ENCODE peak calls at places on chromosomes 12 and 14, in six cellular contexts. One of them, this sample, is unnamed.
A peak's percentile ranks its signal among the peaks of the same experiment; 100 is the strongest.

GRCh38 chr12:80580254-80580653 is 127.2 kb upstream of the MYF6 start:
- DNase-seq in trophoblast cell: peak; percentile 83
- DNase-seq in H1: no peak
- DNase-seq in neuronal stem cell: no peak
- DNase-seq in H9: no peak
- DNase-seq in IMR-90: peak; percentile 97
- DNase-seq in this sample: peak; percentile 82

GRCh38 chr14:68703093-68703492 is 89.8 kb downstream of the ZFP36L1 start:
- DNase-seq in H1: no peak
- DNase-seq in IMR-90: peak; percentile 81
- DNase-seq in trophoblast cell: peak; percentile 47
- DNase-seq in H9: no peak
- DNase-seq in neuronal stem cell: no peak
- DNase-seq in this sample: peak; percentile 77

GRCh38 chr12:95809000-95809680 is 18.6 kb upstream of the NTN4 start:
- DNase-seq in H9: no peak
- DNase-seq in IMR-90: no peak
- DNase-seq in H1: no peak
- DNase-seq in trophoblast cell: no peak
- DNase-seq in neuronal stem cell: no peak
- DNase-seq in this sample: no peak

GRCh38 chr12:55696796-55697462 is 10.8 kb downstream of the ITGA7 start:
- DNase-seq in H1: no peak
- DNase-seq in IMR-90: no peak
- DNase-seq in trophoblast cell: no peak
- DNase-seq in neuronal stem cell: no peak
- DNase-seq in H9: no peak
- DNase-seq in this sample: no peak

GRCh38 chr12:76455582-76456345 is 103.8 kb downstream of the OSBPL8 start:
- DNase-seq in H9: no peak
- DNase-seq in IMR-90: peak; percentile 95
- DNase-seq in neuronal stem cell: peak; percentile 23
- DNase-seq in H1: no peak
- DNase-seq in trophoblast cell: peak; percentile 86
- DNase-seq in this sample: peak; percentile 79

GRCh38 chr12:109606261-109607028 is 32.9 kb downstream of the MVK start:
- DNase-seq in H9: no peak
- DNase-seq in H1: no peak
- DNase-seq in neuronal stem cell: peak; percentile 95
- DNase-seq in trophoblast cell: no peak
- DNase-seq in IMR-90: no peak
- DNase-seq in this sample: peak; percentile 11

GRCh38 chr12:48923117-48923516 is 2.2 kb downstream of the FKBP11 start:
- DNase-seq in H9: no peak
- DNase-seq in neuronal stem cell: no peak
- DNase-seq in H1: no peak
- DNase-seq in IMR-90: no peak
- DNase-seq in trophoblast cell: no peak
- DNase-seq in this sample: no peak

GRCh38 chr14:63598821-63599220 is 42.9 kb downstream of the WDR89 start:
- DNase-seq in IMR-90: no peak
- DNase-seq in trophoblast cell: no peak
- DNase-seq in H1: no peak
- DNase-seq in neuronal stem cell: no peak
- DNase-seq in H9: no peak
- DNase-seq in this sample: no peak

GRCh38 chr14:21309238-21309636 is 29.4 kb downstream of the RPGRIP1 start:
- DNase-seq in IMR-90: no peak
- DNase-seq in neuronal stem cell: no peak
- DNase-seq in trophoblast cell: peak; percentile 35
- DNase-seq in H1: no peak
- DNase-seq in H9: no peak
- DNase-seq in this sample: no peak

GRCh38 chr14:38839743-38840375 is 263.2 kb downstream of the SEC23A start:
- DNase-seq in trophoblast cell: peak; percentile 32
- DNase-seq in neuronal stem cell: no peak
- DNase-seq in IMR-90: no peak
- DNase-seq in H1: no peak
- DNase-seq in H9: no peak
- DNase-seq in this sample: peak; percentile 14

GRCh38 chr12:112185093-112185923 is 59.9 kb downstream of the TRAFD1 start:
- DNase-seq in neuronal stem cell: no peak
- DNase-seq in trophoblast cell: no peak
- DNase-seq in H1: no peak
- DNase-seq in IMR-90: no peak
- DNase-seq in H9: no peak
- DNase-seq in this sample: no peak

GRCh38 chr12:11685261-11685660 is 35.8 kb downstream of the ETV6 start:
- DNase-seq in H1: no peak
- DNase-seq in H9: no peak
- DNase-seq in trophoblast cell: no peak
- DNase-seq in IMR-90: no peak
- DNase-seq in neuronal stem cell: no peak
- DNase-seq in this sample: no peak

GRCh38 chr12:33988888-33989287 is 33.4 kb upstream of the ALG10 start:
- DNase-seq in trophoblast cell: peak; percentile 78
- DNase-seq in H9: no peak
- DNase-seq in H1: no peak
- DNase-seq in IMR-90: no peak
- DNase-seq in neuronal stem cell: peak; percentile 1
- DNase-seq in this sample: no peak

GRCh38 chr12:105740970-105741725 is 397.6 kb downstream of the NUAK1 start:
- DNase-seq in H1: no peak
- DNase-seq in trophoblast cell: no peak
- DNase-seq in IMR-90: peak; percentile 30
- DNase-seq in neuronal stem cell: no peak
- DNase-seq in H9: no peak
- DNase-seq in this sample: peak; percentile 5

GRCh38 chr12:103505371-103506236 is 9.8 kb upstream of the C12orf42 start:
- DNase-seq in trophoblast cell: peak; percentile 16
- DNase-seq in H9: no peak
- DNase-seq in IMR-90: no peak
- DNase-seq in neuronal stem cell: no peak
- DNase-seq in H1: no peak
- DNase-seq in this sample: no peak

GRCh38 chr12:66735275-66735674 is 56.4 kb upstream of the GRIP1 start:
- DNase-seq in neuronal stem cell: no peak
- DNase-seq in H1: no peak
- DNase-seq in trophoblast cell: no peak
- DNase-seq in H9: no peak
- DNase-seq in IMR-90: no peak
- DNase-seq in this sample: no peak

GRCh38 chr12:54749191-54749818 is 101.1 kb upstream of the DCD start:
- DNase-seq in trophoblast cell: peak; percentile 72
- DNase-seq in IMR-90: peak; percentile 47
- DNase-seq in neuronal stem cell: peak; percentile 51
- DNase-seq in H1: no peak
- DNase-seq in H9: no peak
- DNase-seq in this sample: peak; percentile 43

GRCh38 chr14:82080319-82080718 is 546.7 kb upstream of the SEL1L start:
- DNase-seq in IMR-90: no peak
- DNase-seq in H1: peak; percentile 34
- DNase-seq in neuronal stem cell: no peak
- DNase-seq in trophoblast cell: no peak
- DNase-seq in H9: peak; percentile 58
- DNase-seq in this sample: no peak

GRCh38 chr12:64833928-64834327 is 9.5 kb downstream of the TBC1D30 start:
- DNase-seq in H1: no peak
- DNase-seq in trophoblast cell: no peak
- DNase-seq in H9: no peak
- DNase-seq in neuronal stem cell: no peak
- DNase-seq in IMR-90: no peak
- DNase-seq in this sample: no peak

GRCh38 chr12:108560321-108560721 is 652 bp downstream of the SART3 start:
- DNase-seq in trophoblast cell: peak; percentile 16
- DNase-seq in H1: no peak
- DNase-seq in H9: no peak
- DNase-seq in neuronal stem cell: no peak
- DNase-seq in IMR-90: peak; percentile 64
- DNase-seq in this sample: peak; percentile 64

GRCh38 chr14:63328787-63329737 is 10.3 kb upstream of the GPHB5 start:
- DNase-seq in H9: no peak
- DNase-seq in H1: no peak
- DNase-seq in neuronal stem cell: no peak
- DNase-seq in trophoblast cell: no peak
- DNase-seq in IMR-90: no peak
- DNase-seq in this sample: no peak

GRCh38 chr12:4909734-4910501 is at the start of gene KCNA1:
- DNase-seq in H9: peak; percentile 63
- DNase-seq in H1: no peak
- DNase-seq in trophoblast cell: no peak
- DNase-seq in IMR-90: no peak
- DNase-seq in neuronal stem cell: peak; percentile 33
- DNase-seq in this sample: no peak

GRCh38 chr14:96261772-96262485 is 5.9 kb downstream of the BDKRB1 start:
- DNase-seq in H1: no peak
- DNase-seq in H9: no peak
- DNase-seq in IMR-90: peak; percentile 26
- DNase-seq in trophoblast cell: no peak
- DNase-seq in neuronal stem cell: no peak
- DNase-seq in this sample: no peak

GRCh38 chr14:32367501-32367900 is 38.4 kb downstream of the AKAP6 start:
- DNase-seq in H9: no peak
- DNase-seq in trophoblast cell: no peak
- DNase-seq in neuronal stem cell: no peak
- DNase-seq in H1: no peak
- DNase-seq in IMR-90: no peak
- DNase-seq in this sample: no peak

GRCh38 chr12:104488383-104488782 is 31.6 kb downstream of the CHST11 start:
- DNase-seq in trophoblast cell: no peak
- DNase-seq in H1: no peak
- DNase-seq in H9: no peak
- DNase-seq in neuronal stem cell: no peak
- DNase-seq in IMR-90: no peak
- DNase-seq in this sample: no peak

GRCh38 chr12:116454950-116455447 is 104.2 kb upstream of the MAP1LC3B2 start:
- DNase-seq in neuronal stem cell: no peak
- DNase-seq in H9: no peak
- DNase-seq in trophoblast cell: peak; percentile 81
- DNase-seq in H1: no peak
- DNase-seq in IMR-90: peak; percentile 96
- DNase-seq in this sample: peak; percentile 96
- H4K8ac ChIP-seq in neuronal stem cell: no peak overlapping the region
- H4K8ac ChIP-seq in H9: no peak overlapping the region
- H4K8ac ChIP-seq in trophoblast cell: no peak overlapping the region
- H4K8ac ChIP-seq in H1: no peak overlapping the region
- H4K8ac ChIP-seq in IMR-90: peak overlapping the region; percentile 86
- H4K8ac ChIP-seq in this sample: no peak overlapping the region

GRCh38 chr12:81759215-81759991 is at the start of gene PPFIA2:
- DNase-seq in trophoblast cell: no peak
- DNase-seq in H1: peak; percentile 29
- DNase-seq in IMR-90: peak; percentile 4
- DNase-seq in neuronal stem cell: peak; percentile 27
- DNase-seq in H9: peak; percentile 81
- DNase-seq in this sample: peak; percentile 27

GRCh38 chr12:81757731-81758325 is 1.3 kb downstream of the PPFIA2 start:
- DNase-seq in H9: no peak
- DNase-seq in H1: no peak
- DNase-seq in IMR-90: no peak
- DNase-seq in neuronal stem cell: no peak
- DNase-seq in trophoblast cell: no peak
- DNase-seq in this sample: no peak

DNA sequence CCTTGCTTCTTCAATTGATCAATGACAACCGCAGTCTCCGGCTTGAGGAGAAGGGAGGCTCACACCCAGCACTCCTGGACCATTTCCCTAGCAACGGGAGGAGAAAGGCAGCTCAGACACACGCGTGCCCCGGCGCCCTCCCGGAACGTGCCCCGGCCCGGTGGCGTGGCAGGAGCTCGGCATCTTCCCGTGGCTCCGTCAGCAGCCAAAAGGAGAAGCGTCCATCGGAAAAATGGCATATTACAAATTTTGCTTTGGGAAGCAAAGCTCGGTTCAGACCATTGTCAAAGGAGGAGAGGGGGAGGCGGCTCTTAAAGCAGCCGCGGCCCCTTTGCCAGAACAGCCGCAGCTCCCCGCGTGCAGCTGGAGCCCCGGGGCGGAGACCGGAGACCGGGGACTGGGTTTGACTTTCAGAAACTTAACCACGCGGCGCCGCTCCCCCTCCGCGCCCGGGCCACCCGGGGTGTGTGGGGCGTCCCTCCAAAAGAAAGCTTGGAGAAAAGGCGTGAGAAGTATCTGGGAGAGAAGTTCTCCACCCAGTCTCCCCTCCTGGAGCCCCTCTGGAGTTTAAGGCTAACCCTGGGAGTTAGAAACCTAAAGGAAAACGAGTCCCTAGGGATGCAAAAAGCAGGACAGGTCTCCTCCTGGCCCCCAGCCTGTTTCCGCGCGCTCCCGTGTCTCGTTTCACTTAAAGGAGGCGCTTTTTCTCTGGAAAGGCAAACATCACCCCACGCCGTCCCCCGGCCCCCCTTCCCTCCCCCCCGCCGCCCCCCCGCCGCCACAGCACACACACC is 532 bp downstream of the PPFIA2 start:
- DNase-seq in H9: peak; percentile 69
- DNase-seq in neuronal stem cell: peak; percentile 26
- DNase-seq in H1: no peak
- DNase-seq in IMR-90: no peak
- DNase-seq in trophoblast cell: no peak
- DNase-seq in this sample: peak; percentile 22
- H2AFZ ChIP-seq in H9: no peak overlapping the region
- H2AFZ ChIP-seq in neuronal stem cell: peak overlapping the region; percentile 92
- H2AFZ ChIP-seq in H1: peak overlapping the region; percentile 86
- H2AFZ ChIP-seq in IMR-90: peak overlapping the region; percentile 69
- H2AFZ ChIP-seq in trophoblast cell: no peak overlapping the region
- H2AFZ ChIP-seq in this sample: peak overlapping the region; percentile 81

GRCh38 chr12:47082963-47083621 is 3.3 kb upstream of the AMIGO2 start:
- DNase-seq in IMR-90: peak; percentile 95
- DNase-seq in H1: no peak
- DNase-seq in trophoblast cell: peak; percentile 97
- DNase-seq in neuronal stem cell: no peak
- DNase-seq in H9: no peak
- DNase-seq in this sample: peak; percentile 93
- H2BK120ac ChIP-seq in IMR-90: peak overlapping the region; percentile 82
- H2BK120ac ChIP-seq in H1: no peak overlapping the region
- H2BK120ac ChIP-seq in trophoblast cell: peak overlapping the region; percentile 56
- H2BK120ac ChIP-seq in neuronal stem cell: no peak overlapping the region
- H2BK120ac ChIP-seq in H9: no peak overlapping the region
- H2BK120ac ChIP-seq in this sample: no peak overlapping the region

DNA sequence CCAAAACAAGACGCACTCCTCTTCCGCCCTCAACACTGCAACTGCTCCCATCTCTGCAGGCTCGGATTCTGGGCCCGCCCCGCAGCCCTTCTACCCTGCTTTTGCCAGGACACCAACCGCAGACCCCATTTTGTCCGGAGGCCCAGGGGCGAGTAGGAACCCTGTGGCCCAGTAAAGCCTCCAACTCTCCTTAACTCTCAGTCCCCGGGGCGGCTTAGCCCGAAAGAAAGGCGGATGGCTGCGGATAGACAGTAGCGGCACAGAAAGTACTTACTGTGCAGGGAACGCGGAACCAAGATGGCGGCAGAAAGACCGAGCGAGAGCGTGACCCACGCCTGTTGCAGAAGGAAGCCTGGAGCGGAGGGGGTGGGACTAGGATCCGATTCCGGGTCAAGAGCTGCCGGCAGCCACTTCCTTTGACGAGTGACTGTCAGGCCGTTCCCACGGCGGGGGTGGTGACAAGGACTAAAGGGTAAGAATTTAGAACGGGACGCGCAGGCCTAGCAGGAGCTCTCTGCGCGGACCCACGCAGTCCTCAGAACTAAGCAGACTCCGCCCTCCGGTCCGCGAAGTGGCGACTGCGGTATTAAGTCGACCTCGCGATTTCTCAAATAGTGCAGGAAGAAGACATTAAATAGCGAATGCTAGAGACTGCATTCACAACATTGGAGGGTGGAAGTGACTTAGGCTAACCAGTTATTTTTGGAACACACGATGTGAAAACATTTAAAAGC is at the start of gene NACA:
- DNase-seq in H1: peak; percentile 84
- DNase-seq in IMR-90: peak; percentile 98
- DNase-seq in neuronal stem cell: peak; percentile 88
- DNase-seq in trophoblast cell: peak; percentile 99
- DNase-seq in H9: peak; percentile 98
- DNase-seq in this sample: peak; percentile 99
- H4K8ac ChIP-seq in H1: peak within 1 kb of the TSS; percentile 99
- H4K8ac ChIP-seq in IMR-90: peak within 1 kb of the TSS; percentile 93
- H4K8ac ChIP-seq in neuronal stem cell: peak within 1 kb of the TSS; percentile 87
- H4K8ac ChIP-seq in trophoblast cell: peak within 1 kb of the TSS; percentile 94
- H4K8ac ChIP-seq in H9: peak within 1 kb of the TSS; percentile 18
- H4K8ac ChIP-seq in this sample: peak within 1 kb of the TSS; percentile 89

This sample was measured in mesenchymal stem cell.